ENCODE peak calls at places on chromosomes 6 and 20, in five cellular contexts. K is AG04449, Y is astrocyte of the spinal cord, F is left lung, A is cardiac muscle cell. H is an unnamed sample.

GRCh38 chr20:44796311-44796710 is 14.0 kb downstream of the RIMS4 start:
- DNase-seq in K (no peak), Y (no peak), A (no peak), F (no peak), H (no peak)

GRCh38 chr6:140956567-140957306 is 1176.0 kb upstream of the GJE1 start:
- DNase-seq in F (no peak), Y (peak; percentile 12), A (no peak), K (no peak), H (no peak)

GRCh38 chr6:112429226-112429625 is 82.1 kb downstream of the RFPL4B start:
- DNase-seq in A (peak; percentile 53), F (no peak), K (no peak), Y (peak; percentile 25), H (no peak)

GRCh38 chr6:19723533-19723932 is 113.6 kb upstream of the ID4 start:
- DNase-seq in K (peak; percentile 86), A (peak; percentile 30), F (no peak), Y (peak; percentile 63), H (peak; percentile 49)

GRCh38 chr20:4929686-4930397 is 71.5 kb downstream of the SLC23A2 start:
- DNase-seq in A (peak; percentile 18), F (no peak), Y (no peak), K (no peak), H (no peak)

GRCh38 chr6:155121699-155122098 is 126.6 kb downstream of the TIAM2 start:
- DNase-seq in Y (no peak), A (peak; percentile 17), K (no peak), F (no peak), H (no peak)

GRCh38 chr6:90458353-90459224 is 128.3 kb downstream of the MAP3K7 start:
- DNase-seq in Y (no peak), F (no peak), K (no peak), A (peak; percentile 27), H (no peak)

GRCh38 chr6:52426667-52427066 is 6.5 kb downstream of the EFHC1 start:
- DNase-seq in K (no peak), F (no peak), A (no peak), Y (no peak), H (no peak)

GRCh38 chr20:43727980-43728590 is 1.3 kb upstream of the GTSF1L start:
- DNase-seq in K (no peak), Y (no peak), F (no peak), A (no peak), H (no peak)

GRCh38 chr6:86715676-86716075 is 221.7 kb upstream of the HTR1E start:
- DNase-seq in F (no peak), K (no peak), Y (no peak), A (no peak), H (no peak)

GRCh38 chr6:34924831-34925613 is 36.0 kb downstream of the ANKS1A start:
- DNase-seq in A (no peak), K (no peak), F (no peak), Y (no peak), H (no peak)

GRCh38 chr6:159828074-159828473 is 28.0 kb downstream of the PNLDC1 start:
- DNase-seq in F (no peak), A (peak; percentile 25), K (no peak), Y (no peak), H (no peak)

GRCh38 chr6:56393615-56394612 is 146.5 kb upstream of the COL21A1 start:
- DNase-seq in F (no peak), A (no peak), K (no peak), Y (no peak), H (no peak)

GRCh38 chr20:37319120-37319717 is 26.7 kb upstream of the SRC start:
- DNase-seq in K (peak; percentile 57), F (peak; percentile 10), A (no peak), Y (peak; percentile 59), H (no peak)

GRCh38 chr6:118902731-118903130 is 8.8 kb downstream of the ASF1A start:
- DNase-seq in F (no peak), A (peak; percentile 10), Y (peak; percentile 47), K (no peak), H (no peak)

GRCh38 chr20:3164763-3165410 is 5.2 kb upstream of the FASTKD5 start:
- DNase-seq in Y (no peak), A (no peak), K (no peak), F (no peak), H (no peak)

GRCh38 chr6:144710207-144710606 is 425.1 kb downstream of the UTRN start:
- DNase-seq in Y (peak; percentile 76), F (no peak), K (peak; percentile 69), A (peak; percentile 73), H (peak; percentile 52)

GRCh38 chr20:12723811-12724210 is 285.0 kb upstream of the SPTLC3 start:
- DNase-seq in F (no peak), Y (no peak), K (no peak), A (no peak), H (no peak)

GRCh38 chr6:108581932-108582500 is 21.3 kb downstream of the FOXO3 start:
- DNase-seq in F (no peak), K (no peak), Y (peak; percentile 39), A (no peak), H (no peak)
- TF ChIP-seq CTCF in F (no peak), K (no peak), Y (no peak), A (no peak), H (no peak)

DNA sequence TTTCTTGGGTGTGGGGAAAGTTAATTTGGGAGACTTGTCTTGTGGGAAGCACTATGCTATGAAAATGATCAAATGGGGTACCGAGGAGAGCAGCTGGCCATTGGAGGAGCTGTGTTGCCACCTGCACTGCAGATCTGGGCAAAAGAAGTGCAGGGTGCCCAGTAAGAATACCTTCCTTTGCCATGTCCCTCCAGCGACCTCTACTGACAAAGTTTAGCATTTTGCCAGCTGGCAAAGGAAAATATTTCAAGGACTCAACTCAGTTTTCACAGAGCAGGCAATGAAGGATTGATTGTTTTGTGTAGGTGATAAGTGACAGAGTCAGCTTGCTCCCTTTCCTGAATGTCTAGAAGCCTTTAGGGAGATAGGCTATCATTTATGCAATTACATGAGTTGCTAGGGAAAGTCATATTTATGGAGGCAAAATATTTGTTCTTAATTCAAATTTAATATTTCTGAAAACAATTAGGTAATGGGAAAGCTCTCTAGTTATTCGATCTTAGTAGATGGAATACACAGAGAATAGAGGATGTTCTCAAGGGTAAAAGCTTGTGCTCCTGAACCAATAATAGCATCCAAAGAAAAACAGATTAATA is 118.4 kb downstream of the FARS2 start:
- DNase-seq in K (no peak), F (no peak), Y (peak; percentile 19), A (peak; percentile 49), H (no peak)
- TF ChIP-seq CTCF in K (peak; percentile 37), F (peak; percentile 48), Y (peak; percentile 66), A (peak; percentile 63), H (peak; percentile 41)

GRCh38 chr6:5958948-5959347 is 47.8 kb downstream of the NRN1 start:
- DNase-seq in K (no peak), F (no peak), A (no peak), Y (no peak), H (no peak)

GRCh38 chr6:5962794-5963193 is 43.9 kb downstream of the NRN1 start:
- DNase-seq in A (no peak), K (no peak), F (no peak), Y (no peak), H (no peak)

GRCh38 chr6:5956939-5957338 is 49.8 kb downstream of the NRN1 start:
- DNase-seq in F (no peak), Y (no peak), A (no peak), K (no peak), H (no peak)

GRCh38 chr6:5961836-5962235 is 44.9 kb downstream of the NRN1 start:
- DNase-seq in F (no peak), K (no peak), Y (no peak), A (no peak), H (no peak)

DNA sequence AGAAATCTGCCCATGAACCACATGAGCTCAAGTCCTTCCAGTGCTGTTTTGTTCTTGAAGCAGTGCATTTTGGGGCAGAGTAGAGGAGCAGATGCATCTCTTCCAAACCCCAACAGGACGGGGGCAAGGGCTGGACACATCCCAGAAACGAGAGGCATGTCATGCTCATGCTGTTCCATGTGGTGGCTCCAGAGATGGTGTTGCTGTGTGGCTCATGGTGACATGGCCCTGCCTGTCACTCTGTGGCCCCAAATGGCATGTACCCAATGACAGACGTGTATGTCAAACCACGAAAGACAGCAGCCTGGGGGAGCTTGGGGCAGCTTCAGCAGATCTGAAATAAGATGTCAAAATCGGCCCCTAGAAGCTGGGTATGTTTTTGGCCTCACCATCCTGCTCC is 46.3 kb downstream of the NRN1 start:
- DNase-seq in F (no peak), Y (no peak), A (no peak), K (no peak), H (no peak)
- TF ChIP-seq CTCF in F (no peak), Y (no peak), A (no peak), K (no peak), H (no peak)

DNA sequence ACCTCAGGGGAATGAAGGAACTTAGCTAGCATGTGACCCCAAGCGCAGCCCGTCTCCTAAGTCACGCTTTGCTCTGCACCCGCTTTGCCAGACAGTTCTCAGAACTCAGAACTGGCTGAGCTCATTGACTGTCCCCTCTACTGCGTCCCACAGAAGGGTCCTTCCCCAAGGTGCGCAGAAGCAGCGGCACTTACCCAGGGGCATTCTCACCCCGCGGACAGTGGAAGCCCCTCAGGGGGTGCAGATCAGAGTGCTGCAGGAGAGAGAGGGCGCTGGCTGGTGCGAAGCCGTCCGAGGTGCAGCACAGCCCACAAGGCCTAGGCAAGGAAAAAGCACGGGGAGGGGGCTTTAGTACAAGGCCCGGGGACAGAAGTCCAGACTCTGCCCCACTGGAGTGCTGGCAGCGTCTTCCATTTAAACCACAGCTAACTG is 802 bp downstream of the SNHG17 start:
- DNase-seq in K (no peak), A (peak; percentile 28), Y (no peak), F (peak; percentile 51), H (no peak)
- TF ChIP-seq CTCF in K (no peak), A (no peak), Y (peak; percentile 4), F (no peak), H (no peak)

GRCh38 chr6:134647861-134648260 is 302.0 kb downstream of the ALDH8A1 start:
- DNase-seq in Y (peak; percentile 32), F (no peak), A (peak; percentile 63), K (no peak), H (no peak)
- TF ChIP-seq CTCF in Y (no peak), F (no peak), A (no peak), K (no peak), H (no peak)

GRCh38 chr6:24642061-24642460 is 3.9 kb downstream of the KIAA0319 start:
- DNase-seq in K (no peak), F (no peak), A (no peak), Y (no peak), H (no peak)
- TF ChIP-seq CTCF in K (no peak), F (no peak), A (no peak), Y (no peak), H (no peak)